ENCODE peak calls at places on chromosomes 12 and 14, in six cellular contexts. M, G, R, T, P and I are unnamed samples.

GRCh38 chr12:92075425-92075891 is 70.2 kb downstream of the BTG1 start:
- ATAC-seq in M (no peak), G (no peak), R (no peak), T (peak; percentile 77), P (no peak), I (no peak)

GRCh38 chr14:96095581-96096476 is 56.7 kb downstream of the C14orf132 start:
- ATAC-seq in M (peak; percentile 73), G (peak; percentile 18), R (peak; percentile 57), T (no peak), P (peak; percentile 28), I (peak; percentile 49)

GRCh38 chr12:82529096-82529495 is 157.6 kb upstream of the TMTC2 start:
- ATAC-seq in M (no peak), G (no peak), R (no peak), T (no peak), P (no peak), I (no peak)

GRCh38 chr14:56854325-56854724 is 44.0 kb upstream of the OTX2 start:
- ATAC-seq in M (no peak), G (no peak), R (no peak), T (no peak), P (no peak), I (no peak)

GRCh38 chr12:70560671-70561070 is 76.6 kb downstream of the PTPRB start:
- ATAC-seq in M (no peak), G (no peak), R (no peak), T (no peak), P (no peak), I (no peak)

GRCh38 chr14:89298056-89298834 is 118.8 kb downstream of the FOXN3 start:
- ATAC-seq in M (no peak), G (no peak), R (no peak), T (no peak), P (no peak), I (no peak)

GRCh38 chr12:95723693-95724384 is 66.7 kb downstream of the NTN4 start:
- ATAC-seq in M (peak; percentile 42), G (no peak), R (no peak), T (no peak), P (no peak), I (no peak)

GRCh38 chr14:103538291-103539055 is 9.5 kb downstream of the TRMT61A start:
- ATAC-seq in M (peak; percentile 1), G (no peak), R (peak; percentile 5), T (no peak), P (peak; percentile 34), I (no peak)

GRCh38 chr14:83007641-83008237 is 1474.1 kb upstream of the SEL1L start:
- ATAC-seq in M (no peak), G (no peak), R (no peak), T (no peak), P (no peak), I (no peak)

GRCh38 chr14:63245893-63246292 is 41.6 kb downstream of the RHOJ start:
- ATAC-seq in M (no peak), G (no peak), R (no peak), T (no peak), P (no peak), I (no peak)

GRCh38 chr12:24600559-24600958 is 348.3 kb downstream of the BCAT1 start:
- ATAC-seq in M (no peak), G (no peak), R (no peak), T (no peak), P (no peak), I (no peak)

GRCh38 chr14:100900837-100901390 is 2.6 kb downstream of the RTL1 start:
- ATAC-seq in M (peak; percentile 77), G (no peak), R (peak; percentile 79), T (peak; percentile 89), P (peak; percentile 36), I (no peak)

GRCh38 chr14:77580477-77580876 is 36.0 kb downstream of the SPTLC2 start:
- ATAC-seq in M (no peak), G (no peak), R (no peak), T (peak; percentile 28), P (no peak), I (no peak)

GRCh38 chr12:97984951-97985350 is 522.3 kb downstream of the RMST start:
- ATAC-seq in M (no peak), G (no peak), R (no peak), T (no peak), P (no peak), I (no peak)
- TF ChIP-seq POLR2A in M (no peak), G (no peak), R (no peak), T (no peak), P (no peak), I (no peak)

GRCh38 chr12:122399592-122400373 is 22.7 kb downstream of the CLIP1 start:
- ATAC-seq in M (peak; percentile 73), G (peak; percentile 82), R (peak; percentile 78), T (peak; percentile 95), P (peak; percentile 94), I (peak; percentile 87)
- TF ChIP-seq POLR2A in M (no peak), G (no peak), R (peak; percentile 26), T (no peak), P (no peak), I (no peak)

DNA sequence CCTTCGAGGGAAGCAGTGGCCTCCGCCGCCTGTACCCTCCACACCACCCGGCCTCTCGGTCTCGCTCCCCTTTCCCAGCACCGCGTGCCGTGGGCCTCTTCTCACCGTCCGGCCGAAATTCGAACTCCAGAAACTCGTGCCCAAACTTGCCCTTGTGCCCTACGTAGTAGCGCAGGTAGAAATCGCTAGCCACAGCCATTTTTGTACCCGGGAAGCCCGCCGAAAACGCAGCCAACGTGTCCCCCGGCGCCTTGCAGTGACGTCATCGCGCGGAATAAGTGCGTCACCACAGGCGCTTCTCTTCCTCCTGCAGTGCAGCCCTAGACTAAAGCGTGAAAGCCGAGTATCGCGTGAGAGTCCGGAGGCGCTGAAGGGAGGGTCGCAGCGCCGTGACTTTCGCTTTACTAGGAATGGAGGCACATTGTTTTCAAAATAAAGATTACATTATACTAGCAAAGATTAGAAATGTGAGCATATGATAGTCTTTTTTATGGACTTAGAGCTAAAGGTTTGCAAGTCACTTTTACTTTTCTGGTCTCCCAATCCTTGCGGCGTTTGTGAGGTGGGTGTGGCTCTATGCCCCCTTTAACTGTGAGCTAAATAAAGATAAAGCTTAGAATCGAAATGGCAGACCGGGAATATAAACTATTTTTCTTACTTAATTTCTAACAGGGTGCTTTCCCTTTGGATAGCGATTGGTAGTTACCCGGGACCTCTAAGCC is at the start of gene MAGOHB:
- ATAC-seq in M (peak; percentile 98), G (peak; percentile 99), R (peak; percentile 98), T (peak; percentile 93), P (peak; percentile 99), I (peak; percentile 99)
- TF ChIP-seq POLR2A in M (peak; percentile 82), G (no peak), R (peak; percentile 70), T (peak; percentile 84), P (peak; percentile 84), I (peak; percentile 52)

DNA sequence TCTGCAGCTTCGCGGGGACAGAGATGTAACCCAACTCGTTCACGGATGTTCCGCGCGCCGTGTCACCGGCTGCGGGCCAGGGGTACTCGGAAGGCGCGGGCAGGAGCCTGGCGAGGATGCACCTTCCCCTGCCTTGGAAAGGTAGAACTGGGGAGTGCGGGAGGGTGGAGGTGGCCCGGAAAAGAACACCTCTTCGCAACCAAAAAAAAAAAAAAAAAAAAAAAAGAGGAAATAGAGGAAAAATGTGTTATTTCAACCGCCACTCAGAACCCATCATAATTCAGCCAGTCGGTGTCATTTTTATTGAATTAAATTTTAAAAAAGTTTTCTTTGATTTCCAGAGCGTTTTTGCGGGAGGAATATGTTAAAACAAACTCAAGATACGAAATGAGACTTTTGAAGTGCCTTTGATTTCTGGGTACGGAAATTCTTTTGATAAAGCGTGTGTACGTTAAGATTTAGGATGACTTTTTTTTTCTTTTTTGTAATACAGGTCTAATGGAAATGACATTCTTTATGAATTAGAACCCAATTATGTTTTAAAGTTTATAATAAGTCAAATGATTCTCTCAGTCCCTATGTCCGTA is 8.9 kb downstream of the CDKN1B start:
- ATAC-seq in M (no peak), G (no peak), R (no peak), T (no peak), P (no peak), I (no peak)
- TF ChIP-seq POLR2A in M (no peak), G (no peak), R (no peak), T (no peak), P (no peak), I (no peak)

DNA sequence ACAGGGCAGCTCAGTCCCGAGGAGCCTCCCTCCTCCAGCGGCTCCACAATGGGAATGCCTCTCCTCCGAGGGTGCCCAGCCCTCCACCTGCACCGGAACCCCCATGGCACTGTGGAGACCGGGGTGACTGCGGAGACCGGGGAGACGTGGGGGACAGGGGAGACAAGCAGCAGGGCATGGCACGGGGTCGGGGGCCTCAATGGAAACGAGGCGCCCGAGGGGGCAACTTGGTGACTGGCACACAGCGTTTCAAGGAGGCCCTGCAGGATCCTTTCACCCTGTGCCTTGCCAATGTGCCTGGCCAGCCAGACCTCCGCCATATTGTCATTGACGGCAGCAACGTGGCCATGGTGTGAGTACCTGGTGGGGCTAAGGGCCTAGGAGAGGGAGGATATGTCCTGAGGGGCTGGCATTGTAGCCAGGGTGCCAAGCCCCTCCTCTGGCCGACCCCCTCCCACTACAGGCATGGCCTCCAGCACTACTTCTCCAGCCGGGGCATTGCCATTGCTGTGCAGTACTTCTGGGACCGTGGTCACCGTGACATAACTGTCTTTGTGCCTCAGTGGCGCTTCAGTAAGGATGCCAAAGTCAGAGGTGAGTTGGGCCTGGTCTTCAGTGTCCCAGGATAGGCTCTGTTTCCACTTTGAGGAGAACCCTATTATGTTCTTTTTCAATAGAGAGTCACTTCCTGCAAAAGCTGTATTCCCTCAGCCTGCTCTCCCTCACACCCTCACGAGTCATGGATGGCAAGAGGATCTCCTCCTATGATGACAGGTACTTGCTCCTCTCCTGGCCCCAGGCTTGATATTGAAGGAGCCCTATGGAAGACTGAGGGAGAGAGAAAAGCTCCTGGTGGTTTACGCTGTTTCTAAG is 2.7 kb downstream of the KHNYN start:
- ATAC-seq in M (no peak), G (no peak), R (no peak), T (no peak), P (no peak), I (no peak)
- TF ChIP-seq POLR2A in M (no peak), G (no peak), R (no peak), T (no peak), P (no peak), I (no peak)